ENCODE peak calls at places on chromosomes 1 and 21, in ten cellular contexts. One of them, this sample, is unnamed.
A peak's percentile ranks its signal among the peaks of the same experiment; 100 is the strongest.

GRCh38 chr1:38964140-38964548 is 22.5 kb upstream of the RHBDL2 start:
- DNase-seq in CD4-positive, alpha-beta memory T cell: no peak
- DNase-seq in suprapubic skin: no peak
- DNase-seq in neuronal stem cell: no peak
- DNase-seq in lower lobe of right lung: no peak
- DNase-seq in HCT116: no peak
- DNase-seq in tibial artery: no peak
- DNase-seq in fibroblast of lung: no peak
- DNase-seq in mammary epithelial cell: no peak
- DNase-seq in heart right ventricle: no peak
- DNase-seq in this sample: no peak

GRCh38 chr1:119000371-119001180 is 12.4 kb upstream of the TBX15 start:
- DNase-seq in mammary epithelial cell: no peak
- DNase-seq in lower lobe of right lung: no peak
- DNase-seq in HCT116: no peak
- DNase-seq in tibial artery: no peak
- DNase-seq in CD4-positive, alpha-beta memory T cell: no peak
- DNase-seq in neuronal stem cell: no peak
- DNase-seq in suprapubic skin: no peak
- DNase-seq in fibroblast of lung: no peak
- DNase-seq in heart right ventricle: peak; percentile 20
- DNase-seq in this sample: no peak

GRCh38 chr21:31898898-31899630 is 26.2 kb downstream of the HUNK start:
- DNase-seq in heart right ventricle: no peak
- DNase-seq in fibroblast of lung: no peak
- DNase-seq in suprapubic skin: no peak
- DNase-seq in CD4-positive, alpha-beta memory T cell: no peak
- DNase-seq in HCT116: no peak
- DNase-seq in lower lobe of right lung: no peak
- DNase-seq in tibial artery: no peak
- DNase-seq in mammary epithelial cell: no peak
- DNase-seq in neuronal stem cell: no peak
- DNase-seq in this sample: no peak

GRCh38 chr1:182507685-182508084 is 57.7 kb downstream of the RGSL1 start:
- DNase-seq in suprapubic skin: no peak
- DNase-seq in mammary epithelial cell: peak; percentile 8
- DNase-seq in tibial artery: no peak
- DNase-seq in lower lobe of right lung: peak; percentile 61
- DNase-seq in HCT116: no peak
- DNase-seq in fibroblast of lung: no peak
- DNase-seq in heart right ventricle: no peak
- DNase-seq in CD4-positive, alpha-beta memory T cell: no peak
- DNase-seq in neuronal stem cell: no peak
- DNase-seq in this sample: no peak

GRCh38 chr1:214066190-214066589 is 78.4 kb downstream of the PROX1 start:
- DNase-seq in HCT116: no peak
- DNase-seq in mammary epithelial cell: no peak
- DNase-seq in neuronal stem cell: no peak
- DNase-seq in lower lobe of right lung: no peak
- DNase-seq in heart right ventricle: no peak
- DNase-seq in fibroblast of lung: no peak
- DNase-seq in CD4-positive, alpha-beta memory T cell: no peak
- DNase-seq in tibial artery: no peak
- DNase-seq in suprapubic skin: no peak
- DNase-seq in this sample: no peak

GRCh38 chr1:23791434-23792047 is 596 bp downstream of the LYPLA2 start:
- DNase-seq in tibial artery: no peak
- DNase-seq in neuronal stem cell: no peak
- DNase-seq in HCT116: no peak
- DNase-seq in fibroblast of lung: no peak
- DNase-seq in mammary epithelial cell: peak; percentile 56
- DNase-seq in heart right ventricle: no peak
- DNase-seq in lower lobe of right lung: peak; percentile 61
- DNase-seq in CD4-positive, alpha-beta memory T cell: peak; percentile 41
- DNase-seq in suprapubic skin: no peak
- DNase-seq in this sample: no peak

GRCh38 chr21:33071878-33072306 is 2.0 kb downstream of the OLIG1 start:
- DNase-seq in CD4-positive, alpha-beta memory T cell: no peak
- DNase-seq in heart right ventricle: no peak
- DNase-seq in lower lobe of right lung: no peak
- DNase-seq in neuronal stem cell: no peak
- DNase-seq in fibroblast of lung: peak; percentile 28
- DNase-seq in tibial artery: no peak
- DNase-seq in mammary epithelial cell: peak; percentile 16
- DNase-seq in HCT116: no peak
- DNase-seq in suprapubic skin: no peak
- DNase-seq in this sample: no peak

GRCh38 chr1:47963568-47963973 is 33.6 kb downstream of the TRABD2B start:
- DNase-seq in neuronal stem cell: no peak
- DNase-seq in fibroblast of lung: peak; percentile 7
- DNase-seq in HCT116: no peak
- DNase-seq in lower lobe of right lung: no peak
- DNase-seq in heart right ventricle: no peak
- DNase-seq in suprapubic skin: no peak
- DNase-seq in CD4-positive, alpha-beta memory T cell: no peak
- DNase-seq in mammary epithelial cell: no peak
- DNase-seq in tibial artery: peak; percentile 75
- DNase-seq in this sample: peak; percentile 67

GRCh38 chr1:203080456-203080855 is 5.4 kb downstream of the MYOG start:
- DNase-seq in suprapubic skin: no peak
- DNase-seq in HCT116: no peak
- DNase-seq in mammary epithelial cell: no peak
- DNase-seq in neuronal stem cell: no peak
- DNase-seq in heart right ventricle: no peak
- DNase-seq in CD4-positive, alpha-beta memory T cell: no peak
- DNase-seq in fibroblast of lung: no peak
- DNase-seq in tibial artery: no peak
- DNase-seq in lower lobe of right lung: no peak
- DNase-seq in this sample: no peak

GRCh38 chr1:73218995-73219546 is 936.7 kb upstream of the NEGR1 start:
- DNase-seq in HCT116: no peak
- DNase-seq in suprapubic skin: no peak
- DNase-seq in CD4-positive, alpha-beta memory T cell: no peak
- DNase-seq in fibroblast of lung: no peak
- DNase-seq in mammary epithelial cell: no peak
- DNase-seq in lower lobe of right lung: no peak
- DNase-seq in tibial artery: no peak
- DNase-seq in neuronal stem cell: no peak
- DNase-seq in heart right ventricle: no peak
- DNase-seq in this sample: no peak

DNA sequence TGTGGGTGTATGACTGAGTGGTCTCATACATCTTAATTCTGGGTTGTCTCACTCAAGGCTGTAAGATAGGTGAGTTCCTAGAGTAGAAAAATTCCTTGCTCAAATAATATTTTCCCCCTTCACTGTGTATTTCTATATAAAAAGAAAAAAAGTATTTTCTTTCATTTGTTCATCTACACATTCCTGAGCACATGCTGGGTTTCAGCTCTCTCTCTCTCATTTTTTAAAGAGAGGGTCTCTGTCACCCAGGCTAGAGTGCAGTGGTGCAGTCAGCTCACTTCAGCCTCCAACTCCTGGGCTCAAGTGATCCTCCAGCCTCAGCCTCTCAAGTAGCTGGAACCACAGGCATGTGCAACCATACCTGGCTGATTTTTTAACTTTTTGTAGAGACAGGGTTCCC is 22.0 kb downstream of the DDI2 start:
- DNase-seq in neuronal stem cell: no peak
- DNase-seq in CD4-positive, alpha-beta memory T cell: no peak
- DNase-seq in suprapubic skin: no peak
- DNase-seq in HCT116: no peak
- DNase-seq in fibroblast of lung: no peak
- DNase-seq in tibial artery: no peak
- DNase-seq in lower lobe of right lung: no peak
- DNase-seq in heart right ventricle: no peak
- DNase-seq in mammary epithelial cell: no peak
- DNase-seq in this sample: no peak
- H3K36me3 ChIP-seq in neuronal stem cell: peaks cover 45% of the 10 kb centered on the region
- H3K36me3 ChIP-seq in CD4-positive, alpha-beta memory T cell: peaks cover 77% of the 10 kb centered on the region
- H3K36me3 ChIP-seq in suprapubic skin: peaks cover 84% of the 10 kb centered on the region
- H3K36me3 ChIP-seq in HCT116: peaks cover 65% of the 10 kb centered on the region
- H3K36me3 ChIP-seq in fibroblast of lung: peaks cover 3% of the 10 kb centered on the region
- H3K36me3 ChIP-seq in tibial artery: peaks cover 80% of the 10 kb centered on the region
- H3K36me3 ChIP-seq in lower lobe of right lung: peaks cover 99% of the 10 kb centered on the region
- H3K36me3 ChIP-seq in heart right ventricle: peaks cover 91% of the 10 kb centered on the region
- H3K36me3 ChIP-seq in mammary epithelial cell: peaks cover 11% of the 10 kb centered on the region
- H3K36me3 ChIP-seq in this sample: peaks cover 71% of the 10 kb centered on the region

DNA sequence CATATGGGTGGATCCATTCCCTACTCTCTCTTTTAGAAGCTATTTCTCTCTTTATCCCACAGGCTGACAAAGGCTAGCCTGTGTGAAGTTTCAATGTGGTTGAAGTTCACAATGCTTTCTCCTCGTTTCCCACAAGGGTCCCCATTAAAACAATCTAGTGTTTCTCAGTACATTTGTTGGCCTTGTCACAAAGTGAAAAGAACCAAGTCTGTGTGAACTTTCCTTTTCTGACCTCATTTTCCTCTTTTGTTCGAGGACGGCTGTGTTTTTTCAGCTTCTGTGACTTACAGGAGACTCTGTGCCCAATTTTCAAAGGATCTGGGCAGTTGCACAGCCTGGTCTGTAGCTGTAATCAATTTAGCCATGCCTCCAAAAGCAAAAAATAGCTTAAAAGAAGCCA is 119.4 kb upstream of the ADAR start:
- DNase-seq in CD4-positive, alpha-beta memory T cell: no peak
- DNase-seq in tibial artery: no peak
- DNase-seq in fibroblast of lung: no peak
- DNase-seq in neuronal stem cell: no peak
- DNase-seq in heart right ventricle: no peak
- DNase-seq in mammary epithelial cell: no peak
- DNase-seq in lower lobe of right lung: no peak
- DNase-seq in HCT116: no peak
- DNase-seq in suprapubic skin: no peak
- DNase-seq in this sample: no peak
- H3K36me3 ChIP-seq in CD4-positive, alpha-beta memory T cell: no peaks in the 10 kb centered on the region
- H3K36me3 ChIP-seq in tibial artery: no peaks in the 10 kb centered on the region
- H3K36me3 ChIP-seq in fibroblast of lung: no peaks in the 10 kb centered on the region
- H3K36me3 ChIP-seq in neuronal stem cell: peaks cover 2% of the 10 kb centered on the region
- H3K36me3 ChIP-seq in heart right ventricle: peaks cover 10% of the 10 kb centered on the region
- H3K36me3 ChIP-seq in mammary epithelial cell: no peaks in the 10 kb centered on the region
- H3K36me3 ChIP-seq in lower lobe of right lung: no peaks in the 10 kb centered on the region
- H3K36me3 ChIP-seq in HCT116: no peaks in the 10 kb centered on the region
- H3K36me3 ChIP-seq in suprapubic skin: no peaks in the 10 kb centered on the region
- H3K36me3 ChIP-seq in this sample: no peaks in the 10 kb centered on the region

GRCh38 chr1:12305377-12305776 is 75.5 kb downstream of the VPS13D start:
- DNase-seq in heart right ventricle: no peak
- DNase-seq in HCT116: no peak
- DNase-seq in suprapubic skin: no peak
- DNase-seq in neuronal stem cell: no peak
- DNase-seq in mammary epithelial cell: no peak
- DNase-seq in fibroblast of lung: peak; percentile 24
- DNase-seq in tibial artery: no peak
- DNase-seq in lower lobe of right lung: no peak
- DNase-seq in CD4-positive, alpha-beta memory T cell: no peak
- DNase-seq in this sample: no peak

GRCh38 chr1:12314328-12314903 is 84.6 kb downstream of the VPS13D start:
- DNase-seq in fibroblast of lung: peak; percentile 65
- DNase-seq in lower lobe of right lung: no peak
- DNase-seq in mammary epithelial cell: no peak
- DNase-seq in neuronal stem cell: no peak
- DNase-seq in HCT116: no peak
- DNase-seq in tibial artery: no peak
- DNase-seq in CD4-positive, alpha-beta memory T cell: peak; percentile 32
- DNase-seq in heart right ventricle: no peak
- DNase-seq in suprapubic skin: no peak
- DNase-seq in this sample: no peak

GRCh38 chr1:12315126-12315525 is 85.3 kb downstream of the VPS13D start:
- DNase-seq in neuronal stem cell: no peak
- DNase-seq in CD4-positive, alpha-beta memory T cell: no peak
- DNase-seq in HCT116: no peak
- DNase-seq in suprapubic skin: no peak
- DNase-seq in heart right ventricle: no peak
- DNase-seq in lower lobe of right lung: no peak
- DNase-seq in tibial artery: no peak
- DNase-seq in mammary epithelial cell: no peak
- DNase-seq in fibroblast of lung: peak; percentile 52
- DNase-seq in this sample: no peak

DNA sequence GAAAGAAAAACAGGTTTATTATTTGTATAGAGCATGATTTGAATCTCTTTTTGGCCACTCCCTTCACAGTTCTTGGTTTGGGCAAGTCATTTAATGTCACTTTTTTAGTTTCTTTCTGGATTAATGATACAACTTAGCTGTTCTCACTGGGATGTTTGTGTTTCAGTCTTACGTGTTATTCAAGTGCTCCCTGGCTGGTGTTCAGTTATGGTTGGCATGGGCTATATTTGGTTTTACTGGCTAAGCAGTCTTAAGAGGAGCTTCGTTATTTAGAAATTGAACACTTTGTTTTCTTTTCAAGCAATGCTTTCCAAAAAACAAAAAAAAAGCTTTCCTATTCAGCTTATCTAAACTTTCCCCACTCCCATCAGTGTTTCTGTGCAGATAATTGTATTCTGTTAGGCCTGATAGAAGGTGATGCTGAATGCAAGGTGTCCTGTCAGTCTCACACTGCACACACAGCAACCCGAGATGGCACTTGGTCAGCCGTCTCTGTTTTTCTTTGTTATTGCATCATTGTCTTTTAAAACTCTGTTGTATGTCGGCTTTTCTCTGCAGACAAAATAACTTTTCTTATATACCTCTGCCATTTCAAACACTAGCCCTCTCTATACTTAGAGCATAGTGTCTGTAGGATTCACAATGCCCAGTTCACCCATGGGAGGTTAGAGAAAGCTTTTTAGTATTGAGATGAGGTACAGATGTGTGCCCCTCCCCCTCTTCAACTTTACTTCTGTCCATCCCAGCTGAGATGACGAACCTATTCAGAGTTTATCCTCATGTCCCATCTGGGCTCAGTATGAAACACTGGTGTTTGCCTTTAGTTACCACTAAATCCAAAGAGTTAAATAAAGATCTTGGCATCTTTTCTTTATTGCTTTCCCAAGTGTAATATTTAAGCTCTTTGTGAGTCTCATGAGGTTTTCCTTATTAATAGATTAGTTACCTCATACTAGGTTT is 80.2 kb downstream of the VPS13D start:
- DNase-seq in HCT116: no peak
- DNase-seq in mammary epithelial cell: no peak
- DNase-seq in tibial artery: peak; percentile 69
- DNase-seq in lower lobe of right lung: no peak
- DNase-seq in fibroblast of lung: peak; percentile 79
- DNase-seq in suprapubic skin: no peak
- DNase-seq in heart right ventricle: no peak
- DNase-seq in CD4-positive, alpha-beta memory T cell: no peak
- DNase-seq in neuronal stem cell: no peak
- DNase-seq in this sample: no peak
- H3K36me3 ChIP-seq in HCT116: peaks cover 10% of the 10 kb centered on the region
- H3K36me3 ChIP-seq in mammary epithelial cell: peaks cover 36% of the 10 kb centered on the region
- H3K36me3 ChIP-seq in tibial artery: peaks cover 74% of the 10 kb centered on the region
- H3K36me3 ChIP-seq in lower lobe of right lung: peaks cover 94% of the 10 kb centered on the region
- H3K36me3 ChIP-seq in fibroblast of lung: peaks cover 6% of the 10 kb centered on the region
- H3K36me3 ChIP-seq in suprapubic skin: peaks cover 92% of the 10 kb centered on the region
- H3K36me3 ChIP-seq in heart right ventricle: peaks cover 98% of the 10 kb centered on the region
- H3K36me3 ChIP-seq in CD4-positive, alpha-beta memory T cell: peaks cover 62% of the 10 kb centered on the region
- H3K36me3 ChIP-seq in neuronal stem cell: peaks cover 13% of the 10 kb centered on the region
- H3K36me3 ChIP-seq in this sample: peaks cover 79% of the 10 kb centered on the region

DNA sequence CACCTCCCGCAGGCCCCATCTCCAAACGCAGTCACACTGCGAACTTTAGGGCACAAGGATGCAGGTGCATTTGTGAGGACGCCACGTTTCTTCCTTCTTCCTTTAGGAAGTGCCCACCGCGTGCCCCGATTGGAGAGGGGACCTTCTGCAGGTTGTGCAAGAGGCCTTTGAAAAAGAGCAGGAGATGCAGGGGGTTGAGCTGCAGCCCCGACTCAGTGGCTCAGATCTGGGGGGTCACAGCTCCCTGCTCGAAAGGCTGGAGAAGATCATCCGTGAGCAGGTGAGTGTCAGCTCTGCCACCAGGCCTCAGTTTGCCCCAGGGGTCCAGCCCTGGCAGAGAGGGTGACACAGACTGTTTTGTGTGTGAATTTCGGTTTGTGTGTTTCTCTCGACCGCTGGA is 31.2 kb upstream of the DIP2A start:
- DNase-seq in lower lobe of right lung: peak; percentile 32
- DNase-seq in neuronal stem cell: no peak
- DNase-seq in CD4-positive, alpha-beta memory T cell: no peak
- DNase-seq in mammary epithelial cell: no peak
- DNase-seq in suprapubic skin: no peak
- DNase-seq in heart right ventricle: no peak
- DNase-seq in fibroblast of lung: no peak
- DNase-seq in tibial artery: no peak
- DNase-seq in HCT116: no peak
- DNase-seq in this sample: no peak
- H3K36me3 ChIP-seq in lower lobe of right lung: peaks cover 71% of the 10 kb centered on the region
- H3K36me3 ChIP-seq in neuronal stem cell: peaks cover 43% of the 10 kb centered on the region
- H3K36me3 ChIP-seq in CD4-positive, alpha-beta memory T cell: peaks cover 42% of the 10 kb centered on the region
- H3K36me3 ChIP-seq in mammary epithelial cell: peaks cover 6% of the 10 kb centered on the region
- H3K36me3 ChIP-seq in suprapubic skin: peaks cover 85% of the 10 kb centered on the region
- H3K36me3 ChIP-seq in heart right ventricle: peaks cover 82% of the 10 kb centered on the region
- H3K36me3 ChIP-seq in fibroblast of lung: peaks cover 20% of the 10 kb centered on the region
- H3K36me3 ChIP-seq in tibial artery: peaks cover 75% of the 10 kb centered on the region
- H3K36me3 ChIP-seq in HCT116: peaks cover 6% of the 10 kb centered on the region
- H3K36me3 ChIP-seq in this sample: peaks cover 72% of the 10 kb centered on the region

This sample was measured in right atrium auricular region.